ENCODE peak calls at places on chromosomes 12 and 14, in four cellular contexts. C is WTC11, J is vagina, Q is fibroblast of villous mesenchyme. D is an unnamed sample.
A peak's percentile ranks its signal among the peaks of the same experiment; 100 is the strongest.

GRCh38 chr12:27762757-27763156 is 17.3 kb upstream of the KLHL42 start:
- DNase-seq in C (no peak), J (no peak), Q (no peak), D (no peak)

GRCh38 chr12:111194703-111195051 is 174.2 kb downstream of the PHETA1 start:
- DNase-seq in C (no peak), J (no peak), Q (no peak), D (no peak)

GRCh38 chr12:84661732-84662326 is 250.8 kb downstream of the SLC6A15 start:
- DNase-seq in C (no peak), J (no peak), Q (peak; percentile 3), D (no peak)

GRCh38 chr14:75003250-75004027 is 718 bp downstream of the EIF2B2 start:
- DNase-seq in C (no peak), J (no peak), Q (no peak), D (no peak)

GRCh38 chr14:96038558-96038919 is 623 bp upstream of the C14orf132 start:
- DNase-seq in C (no peak), J (no peak), Q (no peak), D (peak; percentile 26)

GRCh38 chr12:7959278-7960063 is 23.5 kb upstream of the SLC2A3 start:
- DNase-seq in C (peak; percentile 70), J (no peak), Q (no peak), D (peak; percentile 91)

GRCh38 chr12:52300796-52301691 is 9.7 kb upstream of the KRT81 start:
- DNase-seq in C (peak; percentile 52), J (no peak), Q (no peak), D (peak; percentile 54)

GRCh38 chr12:81692008-81692407 is 67.1 kb downstream of the PPFIA2 start:
- DNase-seq in C (no peak), J (no peak), Q (no peak), D (no peak)

GRCh38 chr12:115813256-115813655 is 464.2 kb downstream of the MED13L start:
- DNase-seq in C (no peak), J (no peak), Q (no peak), D (no peak)

GRCh38 chr14:68886109-68886434 is 93.0 kb downstream of the ACTN1 start:
- DNase-seq in C (no peak), J (no peak), Q (no peak), D (peak; percentile 15)

GRCh38 chr14:75274899-75275569 is 3.6 kb upstream of the FOS start:
- DNase-seq in C (no peak), J (no peak), Q (peak; percentile 95), D (peak; percentile 35)

GRCh38 chr12:132918680-132919079 is 31.3 kb upstream of the CHFR start:
- DNase-seq in C (no peak), J (no peak), Q (no peak), D (no peak)

GRCh38 chr12:94603434-94604068 is 46.8 kb downstream of the TMCC3 start:
- DNase-seq in C (peak; percentile 71), J (no peak), Q (no peak), D (no peak)

GRCh38 chr14:50037837-50038236 is 78.5 kb downstream of the VCPKMT start:
- DNase-seq in C (no peak), J (no peak), Q (peak; percentile 19), D (no peak)

GRCh38 chr14:100965296-100965695 is 61.8 kb upstream of the RTL1 start:
- DNase-seq in C (no peak), J (no peak), Q (no peak), D (no peak)

GRCh38 chr12:61291647-61292046 is 968.6 kb upstream of the USP15 start:
- DNase-seq in C (no peak), J (no peak), Q (no peak), D (no peak)

GRCh38 chr12:22797686-22798085 is 172.7 kb downstream of the ETNK1 start:
- DNase-seq in C (no peak), J (no peak), Q (no peak), D (no peak)

GRCh38 chr12:60269611-60270269 is 673.9 kb downstream of the SLC16A7 start:
- DNase-seq in C (no peak), J (no peak), Q (no peak), D (peak; percentile 47)

D was measured in ELF-1.